ENCODE peak calls at places on chromosomes 6 and 20, in eight cellular contexts. R is K562, D is fibroblast of lung, N is HCT116, W is PC-3, S is GM23338, I is astrocyte, L is neural progenitor cell. Z is an unnamed sample.
A peak's percentile ranks its signal among the peaks of the same experiment; 100 is the strongest.

GRCh38 chr6:15481414-15481813 is 181.4 kb downstream of the DTNBP1 start:
- DNase-seq in R (no peak), D (no peak), N (no peak), W (no peak), S (no peak), I (no peak), L (no peak), Z (no peak)

GRCh38 chr6:134132494-134133141 is 80.2 kb upstream of the SLC2A12 start:
- DNase-seq in R (no peak), D (peak; percentile 81), N (no peak), W (no peak), S (no peak), I (peak; percentile 74), L (no peak), Z (no peak)

GRCh38 chr6:31919624-31920303 is 7.8 kb upstream of the C2 start:
- DNase-seq in R (no peak), D (no peak), N (no peak), W (no peak), S (no peak), I (no peak), L (no peak), Z (no peak)

GRCh38 chr6:99838607-99839006 is 155.4 kb downstream of the MCHR2 start:
- DNase-seq in R (no peak), D (no peak), N (no peak), W (no peak), S (peak; percentile 39), I (no peak), L (peak; percentile 12), Z (no peak)

GRCh38 chr20:38725959-38726848 is 1.9 kb downstream of the SLC32A1 start:
- DNase-seq in R (peak; percentile 79), D (no peak), N (no peak), W (peak; percentile 47), S (peak; percentile 96), I (no peak), L (peak; percentile 95), Z (peak; percentile 77)

GRCh38 chr20:11780765-11781369 is 136.8 kb upstream of the BTBD3 start:
- DNase-seq in R (no peak), D (no peak), N (no peak), W (no peak), S (no peak), I (no peak), L (no peak), Z (no peak)

GRCh38 chr20:29497261-29497671 is 1760.2 kb upstream of the DEFB115 start:
- DNase-seq in R (peak; percentile 73), D (no peak), N (no peak), W (peak; percentile 54), S (no peak), I (no peak), L (no peak), Z (peak; percentile 67)

GRCh38 chr20:23605867-23606651 is at the start of gene CST9:
- DNase-seq in R (no peak), D (no peak), N (no peak), W (no peak), S (no peak), I (no peak), L (peak; percentile 1), Z (no peak)

GRCh38 chr20:63342561-63343459 is 18.3 kb downstream of the CHRNA4 start:
- DNase-seq in R (no peak), D (no peak), N (no peak), W (peak; percentile 4), S (no peak), I (no peak), L (no peak), Z (no peak)

GRCh38 chr6:87623248-87623647 is 33.3 kb downstream of the ORC3 start:
- DNase-seq in R (no peak), D (peak; percentile 61), N (no peak), W (no peak), S (no peak), I (peak; percentile 55), L (no peak), Z (no peak)

GRCh38 chr20:48819813-48820648 is 7.8 kb downstream of the PREX1 start:
- DNase-seq in R (no peak), D (no peak), N (no peak), W (no peak), S (peak; percentile 27), I (no peak), L (no peak), Z (no peak)

GRCh38 chr6:14450133-14451040 is 332.8 kb downstream of the CD83 start:
- DNase-seq in R (no peak), D (no peak), N (no peak), W (no peak), S (no peak), I (no peak), L (peak; percentile 61), Z (peak; percentile 87)

GRCh38 chr6:152723398-152723797 is 25.7 kb downstream of the MYCT1 start:
- DNase-seq in R (no peak), D (peak; percentile 71), N (no peak), W (no peak), S (no peak), I (peak; percentile 65), L (no peak), Z (no peak)

GRCh38 chr6:30147096-30147495 is 11.2 kb downstream of the TRIM40 start:
- DNase-seq in R (no peak), D (no peak), N (no peak), W (no peak), S (no peak), I (no peak), L (no peak), Z (no peak)

GRCh38 chr6:150600302-150601017 is 775 bp downstream of the PLEKHG1 start:
- DNase-seq in R (peak; percentile 39), D (peak; percentile 83), N (peak; percentile 72), W (peak; percentile 75), S (peak; percentile 95), I (peak; percentile 75), L (peak; percentile 96), Z (peak; percentile 80)

GRCh38 chr6:150598858-150599198 is 857 bp upstream of the PLEKHG1 start:
- DNase-seq in R (no peak), D (no peak), N (no peak), W (no peak), S (no peak), I (no peak), L (no peak), Z (no peak)

GRCh38 chr6:150599199-150600002 is at the start of gene PLEKHG1:
- DNase-seq in R (peak; percentile 51), D (peak; percentile 64), N (peak; percentile 12), W (peak; percentile 62), S (peak; percentile 86), I (peak; percentile 32), L (peak; percentile 87), Z (peak; percentile 75)

GRCh38 chr6:150598401-150598800 is 1.3 kb upstream of the PLEKHG1 start:
- DNase-seq in R (no peak), D (no peak), N (no peak), W (no peak), S (no peak), I (no peak), L (no peak), Z (no peak)

DNA sequence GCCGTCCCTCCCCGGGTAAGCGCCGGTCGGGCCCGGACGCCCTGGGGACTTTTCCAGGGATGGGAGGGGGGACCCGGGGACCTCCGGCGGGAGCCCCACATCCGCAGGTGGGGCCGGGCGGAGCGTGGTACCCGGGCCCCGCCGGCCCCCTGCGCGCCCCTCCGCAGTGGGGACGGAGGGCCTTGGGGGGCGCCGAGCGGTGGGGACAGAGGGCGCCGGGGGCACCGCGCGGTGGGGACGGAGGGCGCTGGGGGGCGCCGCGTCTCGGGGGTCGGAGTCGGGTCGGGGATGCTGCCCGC is 267 bp downstream of the PLEKHG1 start:
- DNase-seq in R (no peak), D (no peak), N (no peak), W (no peak), S (no peak), I (no peak), L (no peak), Z (no peak)
- TF ChIP-seq EZH2 in R (no peak), D (no peak), N (no peak), W (no peak), S (no peak), I (peak; percentile 78), L (no peak), Z (no peak)

GRCh38 chr6:141641951-141642350 is 490.8 kb upstream of the GJE1 start:
- DNase-seq in R (no peak), D (no peak), N (no peak), W (no peak), S (no peak), I (no peak), L (no peak), Z (peak; percentile 51)

GRCh38 chr6:141635621-141636020 is 497.1 kb upstream of the GJE1 start:
- DNase-seq in R (no peak), D (no peak), N (no peak), W (no peak), S (no peak), I (no peak), L (no peak), Z (peak; percentile 96)

DNA sequence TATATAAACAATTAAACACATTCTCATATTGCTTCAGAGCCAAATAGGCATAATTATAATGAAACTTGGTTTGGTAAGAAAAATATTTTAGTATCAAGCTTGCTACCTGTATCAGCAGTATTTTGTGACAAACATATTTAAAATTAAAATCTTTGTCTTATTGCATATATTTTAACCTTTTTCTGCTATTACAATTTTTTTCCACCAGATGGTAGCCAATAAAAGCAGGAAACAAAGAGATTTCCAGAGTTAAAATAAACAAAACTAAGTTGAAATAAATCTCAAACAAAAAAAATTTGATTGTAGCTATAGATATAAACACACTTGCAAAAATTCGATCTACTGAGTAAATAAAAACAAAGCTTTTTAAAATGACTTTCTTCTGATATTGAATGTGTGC is 491.3 kb upstream of the GJE1 start:
- DNase-seq in R (no peak), D (no peak), N (no peak), W (peak; percentile 5), S (no peak), I (no peak), L (no peak), Z (no peak)
- TF ChIP-seq CTCF in R (no peak), D (no peak), N (peak; percentile 23), W (peak; percentile 39), S (no peak), I (no peak), L (peak; percentile 10), Z (peak; percentile 51)

DNA sequence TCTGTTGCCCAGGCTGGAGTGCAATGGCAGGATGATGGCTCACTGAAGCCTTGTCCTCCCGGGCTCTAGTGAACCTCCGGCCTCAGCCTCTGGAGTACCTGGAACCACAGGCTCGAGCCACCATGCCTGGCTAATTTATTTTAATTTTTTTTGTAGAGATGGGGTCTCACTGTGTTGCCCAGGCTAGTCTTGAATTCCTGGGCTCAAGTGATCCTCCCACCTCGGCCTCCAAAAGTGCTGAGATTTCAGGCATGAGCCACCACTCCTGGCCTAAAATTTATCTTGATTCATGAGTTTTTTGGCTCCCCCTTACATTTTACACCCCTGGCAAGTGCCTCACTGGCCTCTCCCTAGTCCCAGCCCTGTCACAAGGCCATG is 2.5 kb upstream of the SLC29A1 start:
- DNase-seq in R (no peak), D (no peak), N (no peak), W (no peak), S (no peak), I (no peak), L (no peak), Z (no peak)
- H3K4me1 ChIP-seq in R (peaks cover 68% of the 10 kb centered on the region), D (peaks cover 24% of the 10 kb centered on the region), N (peaks cover 65% of the 10 kb centered on the region), W (peaks cover 29% of the 10 kb centered on the region), S (peaks cover 65% of the 10 kb centered on the region), I (peaks cover 43% of the 10 kb centered on the region), L (peaks cover 66% of the 10 kb centered on the region), Z (peaks cover 58% of the 10 kb centered on the region)

DNA sequence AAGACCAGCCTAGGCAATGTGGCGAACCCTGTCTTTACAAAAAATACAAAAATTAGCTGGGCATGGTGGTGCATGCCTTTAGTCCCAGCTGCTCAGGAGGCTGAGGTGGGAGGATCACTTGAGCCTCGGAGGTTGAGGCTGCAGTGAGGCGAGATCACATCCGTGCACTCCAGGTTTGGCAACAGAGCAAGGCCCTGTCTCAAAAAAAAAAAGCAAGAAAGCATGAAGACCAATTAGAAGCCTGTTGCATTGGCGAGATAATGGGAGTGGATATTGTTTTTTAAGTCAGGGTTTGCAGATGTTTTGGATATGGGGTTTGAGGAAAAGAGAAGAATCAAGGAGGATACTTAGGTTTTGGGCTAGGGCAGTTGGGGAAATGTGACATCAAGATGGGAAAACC is 5.2 kb downstream of the QRSL1 start:
- DNase-seq in R (no peak), D (no peak), N (no peak), W (no peak), S (no peak), I (no peak), L (no peak), Z (no peak)
- TF ChIP-seq EZH2 in R (no peak), D (no peak), N (no peak), W (no peak), S (no peak), I (no peak), L (no peak), Z (no peak)